ENCODE peak calls at places on chromosomes 5 and 9, in six cellular contexts. W is tibial artery, N is IMR-90, P is AG04450, C is HCT116, F is body of pancreas. E is an unnamed sample.

GRCh38 chr5:78995521-78995920 is 10.4 kb upstream of the ARSB start:
- DNase-seq in C (no peak), F (no peak), W (no peak), N (no peak), P (no peak), E (no peak)

GRCh38 chr9:133098871-133099270 is 22.2 kb downstream of the RALGDS start:
- DNase-seq in P (no peak), W (no peak), C (no peak), N (no peak), F (no peak), E (no peak)

GRCh38 chr5:134503088-134503936 is 22.2 kb upstream of the JADE2 start:
- DNase-seq in C (peak; percentile 77), N (peak; percentile 99), P (peak; percentile 88), F (peak; percentile 77), W (peak; percentile 80), E (peak; percentile 98)

GRCh38 chr5:88145603-88146467 is 122.8 kb downstream of the TMEM161B start:
- DNase-seq in C (no peak), N (no peak), P (no peak), W (no peak), F (no peak), E (no peak)

GRCh38 chr5:173772407-173773059 is 115.6 kb upstream of the CPEB4 start:
- DNase-seq in F (peak; percentile 35), C (no peak), P (peak; percentile 4), N (peak; percentile 55), W (no peak), E (no peak)

GRCh38 chr5:90802695-90803317 is 244.2 kb downstream of the ADGRV1 start:
- DNase-seq in C (peak; percentile 27), N (peak; percentile 32), P (no peak), F (peak; percentile 35), W (no peak), E (peak; percentile 72)

GRCh38 chr5:149265559-149265958 is 6.1 kb upstream of the AFAP1L1 start:
- DNase-seq in N (peak; percentile 72), F (no peak), P (no peak), C (no peak), W (no peak), E (no peak)

GRCh38 chr9:136133191-136133958 is 14.7 kb upstream of the TMEM250 start:
- DNase-seq in P (no peak), F (no peak), C (no peak), N (no peak), W (no peak), E (no peak)

GRCh38 chr5:33441241-33441844 is 578 bp downstream of the TARS1 start:
- DNase-seq in W (peak; percentile 30), N (peak; percentile 73), P (no peak), F (peak; percentile 13), C (peak; percentile 23), E (peak; percentile 67)

GRCh38 chr9:21616082-21616778 is 134.1 kb upstream of the IFNE start:
- DNase-seq in W (no peak), P (peak; percentile 87), F (no peak), C (peak; percentile 93), N (peak; percentile 98), E (peak; percentile 92)

GRCh38 chr5:66362676-66363075 is 218.6 kb downstream of the SREK1 start:
- DNase-seq in W (no peak), F (no peak), C (no peak), P (no peak), N (no peak), E (no peak)

GRCh38 chr9:127112683-127113539 is 9.5 kb downstream of the ANGPTL2 start:
- DNase-seq in F (no peak), N (no peak), C (no peak), P (no peak), W (no peak), E (peak; percentile 41)

GRCh38 chr9:88090151-88090581 is 48.1 kb downstream of the SPATA31C2 start:
- DNase-seq in N (peak; percentile 63), F (peak; percentile 62), P (no peak), W (peak; percentile 48), C (no peak), E (no peak)

GRCh38 chr9:119768266-119768665 is 399.0 kb upstream of the BRINP1 start:
- DNase-seq in W (no peak), P (no peak), C (no peak), F (no peak), N (no peak), E (no peak)

GRCh38 chr5:94692610-94693009 is 74.1 kb downstream of the SLF1 start:
- DNase-seq in C (no peak), W (no peak), P (no peak), N (no peak), F (no peak), E (no peak)

GRCh38 chr5:14727428-14727865 is 62.9 kb downstream of the OTULIN start:
- DNase-seq in F (peak; percentile 76), W (peak; percentile 54), P (peak; percentile 59), N (peak; percentile 81), C (peak; percentile 54), E (peak; percentile 70)

GRCh38 chr5:137622850-137623249 is 113.0 kb downstream of the KLHL3 start:
- DNase-seq in P (no peak), F (peak; percentile 95), N (no peak), W (peak; percentile 86), C (no peak), E (no peak)

GRCh38 chr5:159211712-159212111 is 2.4 kb upstream of the RNF145 start:
- DNase-seq in P (no peak), N (no peak), F (no peak), W (no peak), C (no peak), E (no peak)

GRCh38 chr5:6780802-6781391 is 67.7 kb downstream of the TENT4A start:
- DNase-seq in N (no peak), F (no peak), W (no peak), P (no peak), C (peak; percentile 38), E (no peak)

GRCh38 chr5:120599576-120599975 is 135.5 kb downstream of the PRR16 start:
- DNase-seq in C (no peak), W (no peak), P (peak; percentile 30), F (peak; percentile 55), N (peak; percentile 84), E (peak; percentile 48)

GRCh38 chr5:166276006-166276405 is 2015.4 kb upstream of the WWC1 start:
- DNase-seq in P (no peak), C (no peak), N (no peak), F (no peak), W (no peak), E (no peak)

GRCh38 chr5:31854181-31854624 is 215.3 kb downstream of the PDZD2 start:
- DNase-seq in F (peak; percentile 13), C (no peak), N (peak; percentile 26), P (peak; percentile 4), W (peak; percentile 28), E (peak; percentile 82)

GRCh38 chr5:128015978-128016377 is 67.6 kb upstream of the SLC12A2 start:
- DNase-seq in N (peak; percentile 25), P (no peak), F (no peak), W (no peak), C (no peak), E (no peak)

GRCh38 chr9:21995652-21996275 is 1.2 kb downstream of the CDKN2B-AS1 start:
- DNase-seq in W (no peak), N (peak; percentile 55), F (peak; percentile 30), P (no peak), C (no peak), E (no peak)

GRCh38 chr9:127578952-127579853 is 32.9 kb upstream of the STXBP1 start:
- DNase-seq in N (peak; percentile 98), C (peak; percentile 91), P (peak; percentile 89), F (peak; percentile 96), W (peak; percentile 95), E (peak; percentile 97)

GRCh38 chr5:139415221-139415861 is 11.5 kb upstream of the SPATA24 start:
- DNase-seq in C (no peak), F (no peak), P (no peak), N (no peak), W (no peak), E (peak; percentile 55)

GRCh38 chr5:32507738-32508434 is 63.3 kb upstream of the ZFR start:
- DNase-seq in W (no peak), F (peak; percentile 35), C (no peak), N (peak; percentile 95), P (no peak), E (peak; percentile 80)

DNA sequence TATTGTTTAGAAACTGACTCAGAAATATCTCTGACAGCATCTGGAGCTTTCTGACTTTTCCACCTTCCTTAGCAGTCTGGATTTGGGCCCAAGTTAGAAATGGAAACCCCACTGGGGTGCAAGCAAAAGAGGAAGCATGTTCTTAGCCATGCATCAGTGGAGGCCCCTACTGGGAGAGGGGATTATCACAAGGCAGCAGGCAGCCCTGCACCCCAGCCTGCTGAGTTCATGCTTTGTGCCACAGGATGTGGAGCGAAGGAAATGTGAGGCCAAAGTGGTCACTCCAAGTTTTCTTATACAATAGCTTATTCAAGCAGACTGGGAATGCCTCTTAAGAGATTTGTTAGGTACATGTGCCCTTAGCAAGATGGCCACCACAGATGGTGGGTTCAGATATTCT is 146.4 kb upstream of the TLX3 start:
- DNase-seq in C (peak; percentile 8), W (no peak), N (peak; percentile 25), F (no peak), P (no peak), E (peak; percentile 8)
- TF ChIP-seq CTCF in C (peak; percentile 59), W (no peak), N (peak; percentile 43), F (no peak), P (peak; percentile 57), E (peak; percentile 18)

DNA sequence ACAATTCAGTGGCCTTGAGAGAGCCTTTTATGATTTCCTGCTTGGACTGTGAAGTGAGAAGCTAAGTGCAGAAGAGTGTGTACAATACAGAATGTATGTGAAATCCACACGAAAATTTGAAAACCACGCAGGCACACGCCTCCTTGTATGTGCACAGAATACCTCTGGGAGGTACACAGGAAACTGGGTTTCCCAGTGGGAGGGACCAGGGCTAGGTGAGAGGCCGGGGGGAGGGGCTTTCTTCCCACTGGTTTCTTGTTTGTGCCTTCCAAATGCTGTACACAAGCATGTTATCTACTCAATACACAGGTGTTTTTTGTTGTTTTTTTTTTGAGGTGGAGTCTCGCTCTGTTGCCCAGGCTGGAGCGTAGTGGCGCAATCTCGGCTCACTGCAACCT is 16.1 kb downstream of the C9orf50 start:
- DNase-seq in P (no peak), C (no peak), N (no peak), W (no peak), F (no peak), E (no peak)
- H3K27ac ChIP-seq in P (no peak overlapping the region), C (peak overlapping the region; percentile 96), N (no peak overlapping the region), W (no peak overlapping the region), F (no peak overlapping the region), E (peak overlapping the region; percentile 18)

GRCh38 chr9:5446451-5447236 is 3.7 kb upstream of the CD274 start:
- DNase-seq in W (no peak), C (no peak), N (peak; percentile 36), F (no peak), P (no peak), E (peak; percentile 5)
- TF ChIP-seq CTCF in W (no peak), C (no peak), N (no peak), F (no peak), P (no peak), E (no peak)

GRCh38 chr9:134408389-134408788 is 82.1 kb downstream of the RXRA start:
- DNase-seq in C (no peak), W (no peak), P (no peak), F (no peak), N (no peak), E (no peak)
- H3K27ac ChIP-seq in C (no peak overlapping the region), W (peak overlapping the region; percentile 81), P (no peak overlapping the region), F (peak overlapping the region; percentile 74), N (no peak overlapping the region), E (peak overlapping the region; percentile 97)

GRCh38 chr5:99940540-99940939 is 594.6 kb upstream of the FAM174A start:
- DNase-seq in F (no peak), P (no peak), W (no peak), C (no peak), N (no peak), E (no peak)
- TF ChIP-seq CTCF in F (no peak), P (no peak), W (no peak), C (no peak), N (no peak), E (no peak)

GRCh38 chr9:138063033-138063432 is 185.5 kb downstream of the CACNA1B start:
- DNase-seq in W (no peak), N (no peak), F (no peak), P (no peak), C (no peak), E (no peak)
- H3K27ac ChIP-seq in W (no peak overlapping the region), N (no peak overlapping the region), F (no peak overlapping the region), P (no peak overlapping the region), C (no peak overlapping the region), E (no peak overlapping the region)

E was measured in RWPE1.